ENCODE peak calls at places on chromosomes 1 and 21, in ten cellular contexts. X is H1, C is transverse colon, O is sigmoid colon, G is stomach, I is K562, P is SK-N-SH, B is Panc1, U is suprapubic skin, L is prostate gland. N is an unnamed sample. For H3K36me3, the result is how much of the 10 kb centered on the place peaks cover.

GRCh38 chr1:90795396-90795795 is 78.3 kb upstream of the BARHL2 start:
- DNase-seq in L (no peak), C (no peak), G (no peak), B (no peak), U (no peak), X (no peak), P (no peak), I (no peak), O (no peak), N (no peak)

GRCh38 chr1:193754732-193755427 is 568.5 kb upstream of the B3GALT2 start:
- DNase-seq in U (no peak), C (no peak), G (no peak), I (peak), B (no peak), X (no peak), O (no peak), P (no peak), L (no peak), N (no peak)

GRCh38 chr1:224273651-224274050 is 56.3 kb downstream of the NVL start:
- DNase-seq in O (no peak), U (no peak), C (peak), X (no peak), L (no peak), G (no peak), I (no peak), B (no peak), P (no peak), N (no peak)

GRCh38 chr21:28111151-28111619 is 881.5 kb downstream of the LTN1 start:
- DNase-seq in C (peak), B (no peak), X (no peak), G (no peak), P (peak), I (no peak), U (peak), L (no peak), O (peak), N (peak)

GRCh38 chr1:226665505-226666163 is 73.4 kb downstream of the ITPKB start:
- DNase-seq in U (no peak), I (no peak), O (no peak), G (no peak), L (no peak), C (no peak), X (no peak), P (no peak), B (no peak), N (no peak)

GRCh38 chr1:6052543-6053205 is 7.0 kb downstream of the KCNAB2 start:
- DNase-seq in O (no peak), L (peak), B (peak), U (no peak), P (peak), G (peak), C (peak), I (peak), X (peak), N (peak)

GRCh38 chr1:51494138-51494830 is 24.8 kb downstream of the EPS15 start:
- DNase-seq in U (no peak), B (no peak), P (no peak), O (no peak), G (no peak), L (no peak), X (no peak), C (no peak), I (no peak), N (no peak)

GRCh38 chr1:3068400-3069361 is at the start of gene PRDM16:
- DNase-seq in G (peak), C (no peak), I (no peak), P (no peak), B (no peak), L (peak), U (no peak), O (peak), X (no peak), N (peak)

GRCh38 chr1:107525961-107526360 is 385.1 kb downstream of the NTNG1 start:
- DNase-seq in P (no peak), B (no peak), L (no peak), U (no peak), I (no peak), X (no peak), C (no peak), G (no peak), O (no peak), N (no peak)

GRCh38 chr1:155038602-155039307 is 5.1 kb downstream of the DCST1 start:
- DNase-seq in P (no peak), O (no peak), U (no peak), I (no peak), X (no peak), C (peak), B (no peak), G (peak), L (peak), N (no peak)

GRCh38 chr1:194252189-194252588 is 1065.8 kb upstream of the B3GALT2 start:
- DNase-seq in C (no peak), X (no peak), O (no peak), L (no peak), I (no peak), P (no peak), U (no peak), B (no peak), G (no peak), N (no peak)

GRCh38 chr1:8422439-8423133 is 104.7 kb downstream of the SLC45A1 start:
- DNase-seq in P (peak), X (no peak), I (peak), U (no peak), B (no peak), L (no peak), C (peak), G (no peak), O (no peak), N (no peak)

GRCh38 chr1:235781807-235782206 is 84.9 kb downstream of the LYST start:
- DNase-seq in L (no peak), O (no peak), X (no peak), I (no peak), C (no peak), U (no peak), G (no peak), B (no peak), P (no peak), N (no peak)

GRCh38 chr1:8880068-8880676 is 1.7 kb upstream of the ENO1 start:
- DNase-seq in X (no peak), C (peak), O (peak), P (no peak), L (peak), B (peak), G (peak), U (no peak), I (peak), N (no peak)

GRCh38 chr1:165073402-165074007 is 283.0 kb downstream of the LMX1A start:
- DNase-seq in B (peak), I (no peak), C (no peak), L (peak), U (no peak), G (no peak), P (peak), O (no peak), X (no peak), N (no peak)

GRCh38 chr1:125086611-125087010 is 3901.8 kb downstream of the SRGAP2C start:
- DNase-seq in O (peak), I (no peak), X (no peak), P (no peak), L (no peak), U (peak), G (no peak), C (no peak), B (no peak), N (peak)

GRCh38 chr21:36913247-36914169 is 53.0 kb downstream of the HLCS start:
- DNase-seq in B (no peak), G (no peak), O (no peak), U (no peak), L (no peak), I (no peak), P (no peak), C (no peak), X (no peak), N (no peak)

GRCh38 chr1:21292991-21293536 is 2.8 kb upstream of the ECE1 start:
- DNase-seq in P (no peak), U (no peak), L (no peak), G (no peak), B (no peak), I (no peak), C (no peak), O (no peak), X (no peak), N (no peak)

GRCh38 chr1:212702672-212703071 is 3.0 kb upstream of the BATF3 start:
- DNase-seq in I (no peak), L (no peak), C (no peak), X (no peak), O (no peak), U (no peak), P (no peak), B (no peak), G (no peak), N (no peak)

GRCh38 chr1:23824711-23825075 is 536 bp downstream of the HMGCL start:
- DNase-seq in B (no peak), O (no peak), L (no peak), X (no peak), G (no peak), U (no peak), C (no peak), I (no peak), P (no peak), N (no peak)

GRCh38 chr21:46165099-46165498 is 9.7 kb upstream of the FTCD start:
- DNase-seq in U (no peak), I (no peak), B (no peak), G (no peak), C (no peak), P (no peak), O (no peak), X (no peak), L (no peak), N (no peak)

GRCh38 chr21:45322960-45323461 is 35.3 kb upstream of the POFUT2 start:
- DNase-seq in C (no peak), O (peak), P (no peak), I (peak), B (no peak), L (no peak), G (no peak), X (no peak), U (no peak), N (no peak)

GRCh38 chr1:39333296-39333695 is 128.8 kb downstream of the MACF1 start:
- DNase-seq in B (no peak), G (no peak), O (peak), L (no peak), X (no peak), P (no peak), I (no peak), U (no peak), C (no peak), N (peak)

GRCh38 chr1:111517464-111518225 is 14.2 kb upstream of the ADORA3 start:
- DNase-seq in C (no peak), U (no peak), I (no peak), L (no peak), X (no peak), B (no peak), P (no peak), O (no peak), G (no peak), N (no peak)

GRCh38 chr21:32463367-32463766 is 50.9 kb downstream of the EVA1C start:
- DNase-seq in I (no peak), X (no peak), U (no peak), L (peak), G (no peak), B (no peak), O (no peak), C (no peak), P (no peak), N (no peak)

GRCh38 chr1:29470087-29470787 is 233.9 kb downstream of the PTPRU start:
- DNase-seq in X (no peak), I (no peak), L (no peak), P (peak), O (peak), C (no peak), U (peak), G (peak), B (no peak), N (no peak)

GRCh38 chr1:245000872-245001188 is 136.5 kb upstream of the HNRNPU start:
- DNase-seq in I (no peak), P (no peak), G (no peak), B (no peak), L (no peak), O (no peak), C (no peak), U (no peak), X (no peak), N (no peak)

GRCh38 chr1:186112280-186112679 is 262.8 kb downstream of the TPR start:
- DNase-seq in B (no peak), P (no peak), O (no peak), X (no peak), I (peak), L (no peak), G (no peak), C (no peak), U (no peak), N (no peak)

GRCh38 chr1:81007024-81007423 is 793.7 kb upstream of the ADGRL2 start:
- DNase-seq in B (no peak), O (no peak), C (no peak), P (no peak), I (no peak), L (no peak), G (no peak), X (no peak), U (no peak), N (no peak)

GRCh38 chr1:171965802-171966201 is 124.5 kb downstream of the DNM3 start:
- DNase-seq in G (no peak), P (no peak), I (no peak), X (no peak), B (no peak), O (no peak), C (no peak), L (no peak), U (no peak), N (no peak)

GRCh38 chr1:7609311-7609994 is 161.6 kb upstream of the VAMP3 start:
- DNase-seq in C (no peak), L (no peak), U (no peak), P (no peak), G (no peak), X (no peak), I (no peak), B (no peak), O (peak), N (no peak)

GRCh38 chr1:206508956-206509355 is 1.6 kb downstream of the RASSF5 start:
- DNase-seq in G (peak), L (peak), P (no peak), X (no peak), U (no peak), O (no peak), C (no peak), B (no peak), I (no peak), N (no peak)

GRCh38 chr1:155296660-155297059 is 4.6 kb downstream of the PKLR start:
- DNase-seq in U (no peak), C (no peak), B (no peak), L (no peak), I (peak), O (no peak), P (no peak), G (no peak), X (no peak), N (no peak)

GRCh38 chr1:116971481-116971880 is 30.1 kb upstream of the CD101 start:
- DNase-seq in B (no peak), X (no peak), U (no peak), I (no peak), L (no peak), O (no peak), G (no peak), C (no peak), P (peak), N (no peak)

GRCh38 chr1:145993618-145994390 is 2.6 kb downstream of the TXNIP start:
- DNase-seq in U (no peak), L (no peak), G (peak), C (no peak), I (peak), B (no peak), X (no peak), O (peak), P (no peak), N (peak)

GRCh38 chr1:223662943-223663342 is 2.6 kb downstream of the CAPN8 start:
- DNase-seq in L (no peak), I (no peak), O (no peak), G (no peak), U (no peak), P (no peak), X (no peak), C (no peak), B (no peak), N (peak)

GRCh38 chr1:161047436-161048420 is 2.0 kb upstream of the USF1 start:
- DNase-seq in B (no peak), X (no peak), C (no peak), O (no peak), G (no peak), P (no peak), U (no peak), L (no peak), I (no peak), N (no peak)

GRCh38 chr1:161044535-161044907 is 1.3 kb downstream of the USF1 start:
- DNase-seq in P (no peak), I (no peak), L (no peak), U (no peak), B (no peak), O (no peak), X (no peak), G (no peak), C (no peak), N (no peak)

GRCh38 chr1:161045749-161046573 is at the start of gene USF1:
- DNase-seq in U (peak), C (peak), G (peak), O (peak), B (peak), P (peak), I (peak), L (peak), X (peak), N (peak)

GRCh38 chr1:161044908-161045748 is 649 bp downstream of the USF1 start:
- DNase-seq in G (peak), C (peak), O (peak), I (peak), B (no peak), U (no peak), X (no peak), L (peak), P (peak), N (peak)

DNA sequence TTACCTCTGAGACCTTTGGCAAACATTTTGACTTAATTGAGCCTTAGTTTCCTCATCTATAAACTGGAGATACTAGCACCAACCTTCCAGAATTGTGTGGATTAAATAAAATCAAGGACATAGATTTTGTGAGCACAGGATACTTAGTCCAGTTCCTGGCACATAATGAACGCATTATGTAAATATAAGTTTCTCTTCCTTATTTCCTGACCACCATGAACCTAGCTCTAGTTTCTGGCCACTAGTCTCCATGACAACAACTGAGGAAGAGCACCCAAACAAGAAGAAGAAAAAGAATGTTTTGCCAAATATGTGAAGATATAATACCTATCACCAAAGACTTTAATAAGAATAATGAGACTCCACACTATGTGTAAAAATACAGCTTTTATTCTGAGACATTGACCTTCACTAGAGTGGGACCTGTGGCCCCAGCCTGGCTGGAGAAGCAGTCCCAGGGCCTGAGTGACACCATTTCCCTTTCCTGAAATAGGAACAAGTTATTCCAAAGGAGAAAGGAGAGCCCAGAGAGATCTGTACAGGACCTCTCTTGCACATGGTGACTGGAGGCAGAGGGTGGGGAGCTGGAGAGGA is 894 bp upstream of the USF1 start:
- DNase-seq in O (no peak), U (no peak), G (no peak), P (no peak), I (no peak), L (no peak), X (no peak), B (no peak), C (no peak), N (no peak)
- TF ChIP-seq POLR2AphosphoS5 in O (no peak), U (no peak), G (no peak), P (no peak), I (no peak), L (no peak), X (peak), B (no peak), C (no peak), N (no peak)

DNA sequence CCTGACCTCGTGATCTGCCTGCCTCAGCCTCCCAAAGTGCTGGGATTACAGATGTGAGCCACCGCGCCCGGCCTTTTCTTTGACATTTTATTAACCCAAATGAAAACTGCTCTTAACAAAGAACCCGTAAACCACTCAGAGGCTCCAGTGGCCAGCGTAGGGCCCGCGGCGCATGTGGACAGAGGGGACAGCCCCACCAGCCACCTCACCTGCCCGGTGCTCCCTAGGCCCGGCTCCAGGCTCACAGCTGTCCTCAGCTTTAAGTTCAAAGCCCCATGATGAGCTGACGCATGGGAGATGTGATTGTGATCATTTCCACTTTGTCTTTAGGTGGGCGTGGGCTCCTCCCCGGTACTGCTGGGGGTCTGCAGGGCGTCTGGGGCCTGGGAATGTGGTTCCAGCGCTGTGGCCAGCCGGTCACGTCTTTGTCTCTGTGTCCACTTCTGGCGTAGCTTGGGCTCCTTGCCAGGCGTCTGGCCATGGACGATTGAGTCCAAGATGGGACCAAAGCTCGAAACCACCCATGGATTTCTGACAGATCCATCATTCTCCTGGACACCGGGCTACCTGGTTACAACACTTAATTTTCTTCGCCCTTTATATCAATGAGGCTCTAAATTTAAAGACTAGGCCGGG is 6.9 kb downstream of the PRKCZ start:
- DNase-seq in B (no peak), L (no peak), C (no peak), P (no peak), I (no peak), O (no peak), X (no peak), U (no peak), G (no peak), N (no peak)
- H3K36me3 ChIP-seq in B (under half), L (under half), C (under half), P (under half), I (under half), O (under half), X (under half), U (under half), G (half or more), N (under half)

DNA sequence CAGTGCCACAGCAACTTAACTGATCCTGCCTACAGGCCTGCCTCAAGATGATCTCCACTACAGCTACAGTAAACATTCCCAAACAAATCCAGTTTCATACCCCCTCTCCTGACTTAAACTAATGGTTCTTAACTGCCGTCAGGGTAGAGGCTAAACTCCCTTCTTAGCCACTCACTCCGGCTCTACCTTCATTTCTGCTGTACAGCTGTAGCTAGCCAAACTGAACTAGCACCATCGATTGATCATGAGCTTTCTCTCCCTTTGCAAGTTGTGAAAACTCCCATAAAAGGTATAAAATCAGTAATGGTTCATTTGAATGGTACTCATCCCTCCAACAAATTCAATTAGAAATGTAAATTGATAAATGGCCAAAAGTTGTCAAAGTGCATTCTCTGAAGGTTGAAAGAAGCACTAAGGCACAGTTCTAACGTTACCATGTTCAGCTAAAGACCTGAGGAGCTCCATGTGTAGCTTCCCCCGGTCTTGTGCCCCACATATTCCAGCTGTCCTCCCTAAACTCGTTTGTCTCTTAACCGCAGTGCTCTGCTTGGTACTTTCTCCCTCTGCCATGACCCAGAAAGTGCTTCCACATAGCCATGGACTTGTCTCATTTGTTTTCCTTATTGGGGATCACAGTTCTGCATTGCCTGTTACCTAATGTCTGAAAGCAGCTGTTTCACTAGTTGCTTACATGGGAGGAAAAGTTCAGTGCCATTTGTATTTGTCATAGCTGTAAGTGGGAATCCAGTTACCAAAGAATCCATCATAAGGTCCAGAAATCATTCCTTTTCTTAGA is 49.8 kb downstream of the DHX9 start:
- DNase-seq in U (no peak), X (no peak), B (no peak), C (no peak), G (no peak), L (no peak), O (no peak), P (no peak), I (no peak), N (no peak)
- TF ChIP-seq POLR2AphosphoS5 in U (no peak), X (peak), B (no peak), C (no peak), G (no peak), L (no peak), O (no peak), P (peak), I (peak), N (no peak)

DNA sequence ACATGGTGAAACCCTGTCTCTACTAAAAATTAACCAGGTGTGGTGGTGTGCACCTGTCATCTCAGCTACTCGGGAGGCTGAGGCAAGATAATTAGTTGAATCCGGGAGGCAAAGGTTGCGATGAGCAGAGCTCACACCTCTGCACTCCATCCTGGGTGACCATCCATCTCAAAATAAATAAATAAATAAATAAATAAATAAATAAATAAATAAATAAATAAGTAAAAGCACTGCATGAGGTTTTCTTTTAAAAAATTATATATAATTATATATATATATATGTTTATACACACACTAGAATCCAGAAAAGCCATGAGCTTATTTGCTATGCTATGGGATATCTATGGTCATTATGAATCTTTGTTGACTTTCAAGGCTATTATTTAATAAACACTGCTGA is 2.4 kb downstream of the AMPD1 start:
- DNase-seq in I (no peak), X (no peak), G (no peak), B (no peak), U (no peak), C (no peak), P (no peak), L (no peak), O (no peak), N (no peak)
- H3K36me3 ChIP-seq in I (under half), X (under half), G (under half), B (under half), U (under half), C (under half), P (under half), L (under half), O (under half), N (under half)

N was measured in upper lobe of left lung.